ENCODE peak calls at places on chromosomes 12 and 14, in six cellular contexts. Q, P, H, V, A and J are unnamed samples.

GRCh38 chr12:125519026-125519651 is 453.9 kb downstream of the AACS start:
- DNase-seq in Q (no peak), A (no peak), P (no peak), H (no peak), V (no peak), J (no peak)

GRCh38 chr12:6769003-6769389 is 2.8 kb downstream of the PTMS start:
- DNase-seq in Q (peak), P (no peak), H (peak), A (no peak), V (peak), J (peak)

GRCh38 chr14:64113279-64113678 is 180.9 kb downstream of the ESR2 start:
- DNase-seq in A (no peak), Q (no peak), H (no peak), P (no peak), V (no peak), J (no peak)

GRCh38 chr12:112906712-112907414 is at the start of gene OAS1:
- DNase-seq in Q (peak), P (peak), V (no peak), H (peak), A (no peak), J (no peak)

GRCh38 chr14:100419856-100420255 is 96.7 kb downstream of the SLC25A47 start:
- DNase-seq in A (no peak), Q (no peak), P (no peak), H (no peak), V (no peak), J (no peak)

GRCh38 chr12:64187370-64187769 is 34.7 kb downstream of the KICS2 start:
- DNase-seq in P (no peak), Q (peak), V (no peak), H (peak), A (no peak), J (no peak)

GRCh38 chr12:4031703-4032291 is 158.6 kb upstream of the PARP11 start:
- DNase-seq in P (no peak), V (no peak), H (no peak), Q (peak), A (no peak), J (peak)

GRCh38 chr14:24130717-24131548 is 474 bp downstream of the FITM1 start:
- DNase-seq in P (no peak), Q (no peak), V (no peak), H (no peak), A (no peak), J (no peak)

GRCh38 chr14:54048311-54048710 is 91.7 kb upstream of the BMP4 start:
- DNase-seq in V (no peak), H (no peak), P (no peak), Q (no peak), A (no peak), J (no peak)

GRCh38 chr14:21868442-21869046 is 194.9 kb upstream of the OR4E1 start:
- DNase-seq in P (peak), V (peak), A (no peak), H (peak), Q (peak), J (no peak)